ENCODE peak calls at places on chromosomes 12 and 14, in eight cellular contexts. P is IMR-90, A is ovary, U is cardiac muscle cell, B is HCT116, R is transverse colon, N is PC-9, T is tibial artery. K is an unnamed sample. For H3K36me3, the result is how much of the 10 kb centered on the place peaks cover.

GRCh38 chr12:112252184-112252583 is 126.8 kb downstream of the TRAFD1 start:
- DNase-seq in P (peak), A (no peak), U (no peak), B (no peak), R (no peak), N (no peak), T (no peak), K (no peak)

GRCh38 chr14:95070748-95071435 is 86.4 kb downstream of the DICER1 start:
- DNase-seq in P (no peak), A (no peak), U (no peak), B (no peak), R (no peak), N (no peak), T (no peak), K (no peak)

GRCh38 chr12:98345308-98345876 is 170.0 kb upstream of the TMPO start:
- DNase-seq in P (no peak), A (no peak), U (no peak), B (no peak), R (no peak), N (no peak), T (no peak), K (no peak)

GRCh38 chr12:24780969-24781368 is 167.9 kb downstream of the BCAT1 start:
- DNase-seq in P (peak), A (no peak), U (no peak), B (no peak), R (no peak), N (no peak), T (no peak), K (no peak)

GRCh38 chr12:124538194-124539082 is 29.0 kb downstream of the NCOR2 start:
- DNase-seq in P (no peak), A (peak), U (peak), B (no peak), R (no peak), N (no peak), T (no peak), K (peak)

GRCh38 chr14:52824479-52824878 is 33.1 kb upstream of the GNPNAT1 start:
- DNase-seq in P (peak), A (no peak), U (no peak), B (no peak), R (no peak), N (no peak), T (no peak), K (no peak)

GRCh38 chr12:98644433-98644711 is 216 bp downstream of the IKBIP start:
- DNase-seq in P (no peak), A (no peak), U (peak), B (peak), R (peak), N (no peak), T (no peak), K (no peak)

GRCh38 chr12:61538951-61539350 is 721.3 kb upstream of the USP15 start:
- DNase-seq in P (no peak), A (no peak), U (no peak), B (peak), R (no peak), N (no peak), T (no peak), K (no peak)

GRCh38 chr12:67415473-67415872 is 146.3 kb downstream of the CAND1 start:
- DNase-seq in P (peak), A (no peak), U (peak), B (peak), R (no peak), N (no peak), T (no peak), K (peak)

GRCh38 chr12:27899151-27899661 is 73.3 kb downstream of the PTHLH start:
- DNase-seq in P (peak), A (no peak), U (peak), B (no peak), R (no peak), N (no peak), T (no peak), K (no peak)

GRCh38 chr14:105399441-105399775 is 1.1 kb downstream of the TEX22 start:
- DNase-seq in P (no peak), A (no peak), U (no peak), B (no peak), R (no peak), N (no peak), T (no peak), K (peak)

GRCh38 chr12:75660805-75661404 is 149.5 kb upstream of the KRR1 start:
- DNase-seq in P (peak), A (no peak), U (no peak), B (peak), R (no peak), N (no peak), T (no peak), K (no peak)

GRCh38 chr12:95443458-95443857 is 30.5 kb upstream of the METAP2 start:
- DNase-seq in P (no peak), A (no peak), U (no peak), B (no peak), R (no peak), N (no peak), T (no peak), K (no peak)

GRCh38 chr12:71947645-71948105 is 9.0 kb downstream of the TPH2 start:
- DNase-seq in P (peak), A (no peak), U (no peak), B (no peak), R (no peak), N (peak), T (no peak), K (no peak)

GRCh38 chr12:81639196-81639595 is 120.0 kb downstream of the PPFIA2 start:
- DNase-seq in P (no peak), A (no peak), U (no peak), B (no peak), R (no peak), N (no peak), T (no peak), K (no peak)

GRCh38 chr14:94423465-94424056 is 29.0 kb downstream of the SERPINA11 start:
- DNase-seq in P (peak), A (peak), U (peak), B (peak), R (peak), N (peak), T (peak), K (peak)

GRCh38 chr12:93323625-93324165 is 54.0 kb upstream of the NUDT4 start:
- DNase-seq in P (peak), A (no peak), U (no peak), B (no peak), R (no peak), N (no peak), T (no peak), K (no peak)

GRCh38 chr12:84924956-84925355 is 12.4 kb upstream of the SLC6A15 start:
- DNase-seq in P (peak), A (no peak), U (no peak), B (no peak), R (no peak), N (no peak), T (no peak), K (no peak)

GRCh38 chr14:32013083-32013482 is 64.0 kb upstream of the ARHGAP5 start:
- DNase-seq in P (no peak), A (no peak), U (peak), B (no peak), R (no peak), N (no peak), T (no peak), K (no peak)

GRCh38 chr12:74483057-74483456 is 54.6 kb upstream of the ATXN7L3B start:
- DNase-seq in P (no peak), A (no peak), U (no peak), B (no peak), R (no peak), N (no peak), T (no peak), K (no peak)

GRCh38 chr14:93262446-93262845 is 55.4 kb downstream of the UBR7 start:
- DNase-seq in P (no peak), A (no peak), U (no peak), B (no peak), R (no peak), N (no peak), T (no peak), K (no peak)

GRCh38 chr12:110743571-110744093 is 941 bp upstream of the PPP1CC start:
- DNase-seq in P (no peak), A (peak), U (no peak), B (no peak), R (peak), N (no peak), T (peak), K (peak)

GRCh38 chr14:42222924-42223471 is 616.3 kb downstream of the LRFN5 start:
- DNase-seq in P (peak), A (no peak), U (peak), B (no peak), R (peak), N (no peak), T (no peak), K (no peak)

GRCh38 chr14:103298620-103299019 is 35.4 kb upstream of the EIF5 start:
- DNase-seq in P (no peak), A (no peak), U (no peak), B (no peak), R (no peak), N (no peak), T (peak), K (no peak)

GRCh38 chr12:96297504-96297903 is 102.7 kb downstream of the CDK17 start:
- DNase-seq in P (no peak), A (no peak), U (no peak), B (no peak), R (no peak), N (no peak), T (no peak), K (no peak)

GRCh38 chr12:26150737-26151450 is 26.1 kb upstream of the BHLHE41 start:
- DNase-seq in P (peak), A (no peak), U (no peak), B (no peak), R (no peak), N (no peak), T (no peak), K (no peak)

GRCh38 chr12:104656921-104657320 is 200.2 kb downstream of the CHST11 start:
- DNase-seq in P (peak), A (no peak), U (no peak), B (no peak), R (no peak), N (no peak), T (peak), K (no peak)

GRCh38 chr12:47337581-47337980 is 257.8 kb upstream of the AMIGO2 start:
- DNase-seq in P (no peak), A (no peak), U (no peak), B (no peak), R (no peak), N (no peak), T (no peak), K (no peak)

GRCh38 chr12:128623748-128624147 is 200.0 kb downstream of the SLC15A4 start:
- DNase-seq in P (no peak), A (no peak), U (no peak), B (no peak), R (no peak), N (no peak), T (no peak), K (no peak)

GRCh38 chr12:15164997-15165659 is 56.1 kb downstream of the RERG start:
- DNase-seq in P (no peak), A (peak), U (no peak), B (no peak), R (no peak), N (no peak), T (peak), K (no peak)

GRCh38 chr12:45989277-45989856 is 1.0 kb downstream of the SCAF11 start:
- DNase-seq in P (peak), A (no peak), U (peak), B (peak), R (no peak), N (no peak), T (no peak), K (no peak)

GRCh38 chr12:50650285-50650684 is 113.6 kb upstream of the ATF1 start:
- DNase-seq in P (no peak), A (no peak), U (no peak), B (no peak), R (no peak), N (no peak), T (no peak), K (no peak)

GRCh38 chr14:24665440-24665991 is 31.5 kb upstream of the GZMB start:
- DNase-seq in P (no peak), A (no peak), U (no peak), B (no peak), R (no peak), N (no peak), T (no peak), K (no peak)

GRCh38 chr12:99282086-99282485 is 365.5 kb upstream of the GARIN6 start:
- DNase-seq in P (no peak), A (no peak), U (no peak), B (no peak), R (no peak), N (no peak), T (no peak), K (no peak)

GRCh38 chr12:74984631-74985030 is 225.0 kb downstream of the KCNC2 start:
- DNase-seq in P (no peak), A (no peak), U (no peak), B (no peak), R (no peak), N (no peak), T (no peak), K (no peak)

GRCh38 chr12:124869011-124869665 is 5.5 kb upstream of the SCARB1 start:
- DNase-seq in P (no peak), A (no peak), U (no peak), B (no peak), R (no peak), N (no peak), T (no peak), K (no peak)

GRCh38 chr12:91272456-91273063 is 89.9 kb upstream of the DCN start:
- DNase-seq in P (no peak), A (peak), U (no peak), B (no peak), R (peak), N (no peak), T (peak), K (peak)

GRCh38 chr14:31877333-31877798 is 199.7 kb upstream of the ARHGAP5 start:
- DNase-seq in P (peak), A (no peak), U (no peak), B (no peak), R (no peak), N (no peak), T (no peak), K (no peak)

GRCh38 chr14:99564256-99564902 is 39.6 kb downstream of the CCDC85C start:
- DNase-seq in P (peak), A (peak), U (peak), B (no peak), R (no peak), N (no peak), T (peak), K (peak)

GRCh38 chr14:89958966-89959365 is 3.2 kb downstream of the TDP1 start:
- DNase-seq in P (no peak), A (no peak), U (no peak), B (no peak), R (no peak), N (no peak), T (no peak), K (no peak)

GRCh38 chr14:89957791-89958190 is 2.1 kb downstream of the TDP1 start:
- DNase-seq in P (no peak), A (no peak), U (no peak), B (no peak), R (no peak), N (no peak), T (no peak), K (no peak)

GRCh38 chr14:89959853-89960493 is 4.2 kb downstream of the TDP1 start:
- DNase-seq in P (no peak), A (no peak), U (no peak), B (no peak), R (no peak), N (no peak), T (no peak), K (no peak)

GRCh38 chr14:89963288-89963978 is 7.7 kb downstream of the TDP1 start:
- DNase-seq in P (no peak), A (no peak), U (no peak), B (no peak), R (no peak), N (no peak), T (no peak), K (no peak)

DNA sequence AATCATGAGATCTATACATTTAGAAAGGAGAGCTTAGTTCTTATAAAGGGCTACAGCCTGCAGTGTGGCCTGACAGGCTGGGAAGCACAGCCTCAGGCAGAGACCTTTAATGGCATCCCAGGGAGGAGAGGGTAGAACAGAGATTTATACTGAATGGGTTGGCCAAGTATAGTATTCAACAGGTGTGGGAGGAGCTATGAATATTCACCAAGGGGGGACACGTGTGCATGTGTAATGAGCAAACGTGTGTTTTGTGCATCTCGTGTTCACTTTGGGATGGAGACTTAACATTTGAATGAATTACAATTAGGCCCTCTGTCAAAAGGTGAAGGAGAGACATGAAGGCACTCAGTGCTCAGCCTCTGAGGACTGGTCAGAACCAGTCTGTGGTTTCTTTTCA is 5.2 kb downstream of the TDP1 start:
- DNase-seq in P (no peak), A (no peak), U (no peak), B (no peak), R (no peak), N (no peak), T (no peak), K (no peak)
- H3K36me3 ChIP-seq in P (under half), A (under half), U (under half), B (under half), R (under half), N (under half), T (under half), K (under half)

GRCh38 chr12:19994970-19995369 is 373.4 kb upstream of the PDE3A start:
- DNase-seq in P (no peak), A (no peak), U (no peak), B (no peak), R (no peak), N (no peak), T (no peak), K (no peak)
- TF ChIP-seq CTCF in P (peak), A (peak), U (peak), B (peak), R (no peak), N (no peak), T (no peak), K (peak)

GRCh38 chr12:49060237-49061156 is at the start of gene KMT2D:
- DNase-seq in P (peak), A (peak), U (peak), B (peak), R (peak), N (peak), T (peak), K (peak)

GRCh38 chr12:49059385-49060232 is 985 bp downstream of the KMT2D start:
- DNase-seq in P (no peak), A (no peak), U (peak), B (no peak), R (peak), N (peak), T (no peak), K (no peak)

GRCh38 chr12:49057888-49058287 is 2.7 kb downstream of the KMT2D start:
- DNase-seq in P (no peak), A (no peak), U (no peak), B (no peak), R (no peak), N (no peak), T (no peak), K (no peak)

GRCh38 chr12:49058366-49059062 is 2.1 kb downstream of the KMT2D start:
- DNase-seq in P (no peak), A (no peak), U (no peak), B (no peak), R (no peak), N (no peak), T (no peak), K (no peak)

GRCh38 chr12:49059063-49059384 is 1.6 kb downstream of the KMT2D start:
- DNase-seq in P (no peak), A (no peak), U (no peak), B (no peak), R (no peak), N (no peak), T (no peak), K (no peak)
- H3K36me3 ChIP-seq in P (under half), A (under half), U (under half), B (under half), R (under half), N (under half), T (under half), K (under half)

DNA sequence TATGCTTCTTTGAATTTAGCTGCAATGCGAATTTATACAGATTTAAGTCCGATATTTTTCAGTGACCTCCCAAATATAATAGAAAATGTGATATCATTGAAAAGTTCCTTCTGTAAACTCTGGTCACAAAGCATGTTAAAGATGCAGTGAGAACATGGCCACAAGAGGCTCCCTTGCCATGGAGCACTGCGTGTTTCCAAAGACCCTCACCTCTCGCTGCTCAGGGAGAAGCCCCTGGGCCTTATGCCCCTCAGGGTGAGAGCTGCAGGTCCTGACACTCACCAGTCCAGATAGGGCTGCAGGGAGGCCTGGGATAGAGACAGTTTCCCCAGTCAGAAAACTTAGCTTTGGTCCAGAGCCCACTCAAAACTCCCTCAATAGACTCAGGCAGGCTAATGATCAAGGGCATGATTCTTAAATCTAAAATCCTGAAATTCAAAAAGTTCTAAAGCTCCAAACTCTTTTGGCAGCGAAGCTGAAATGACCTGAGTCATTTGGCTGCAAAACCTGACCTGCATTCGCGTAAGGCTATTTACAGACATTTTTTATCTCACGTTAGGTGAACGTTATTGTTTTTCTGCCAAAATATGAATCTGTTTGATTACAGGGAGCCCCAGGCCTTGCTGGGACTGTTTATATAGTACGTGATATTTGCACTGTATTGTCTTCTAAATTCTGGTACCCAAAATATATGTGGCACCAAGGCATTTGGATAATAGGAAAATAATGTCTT is 67.8 kb downstream of the CAPZA3 start:
- DNase-seq in P (no peak), A (no peak), U (peak), B (no peak), R (no peak), N (no peak), T (no peak), K (no peak)
- TF ChIP-seq CTCF in P (no peak), A (no peak), U (no peak), B (peak), R (no peak), N (no peak), T (no peak), K (no peak)

GRCh38 chr12:115979851-115980250 is 297.6 kb downstream of the MED13L start:
- DNase-seq in P (no peak), A (no peak), U (no peak), B (no peak), R (no peak), N (no peak), T (no peak), K (no peak)
- H3K36me3 ChIP-seq in P (under half), A (under half), U (under half), B (under half), R (under half), N (under half), T (half or more), K (half or more)

K was measured in heart left ventricle.